ENCODE peak calls at places on chromosomes 12 and 14, in six cellular contexts. One of them, this sample, is unnamed.

GRCh38 chr14:95518045-95518751 is 1.7 kb upstream of the SYNE3 start:
- DNase-seq in fibroblast of villous mesenchyme: peak
- DNase-seq in upper lobe of left lung: peak
- DNase-seq in ascending aorta: no peak
- DNase-seq in brain microvascular endothelial cell: peak
- DNase-seq in MM.1S: peak
- DNase-seq in this sample: peak

GRCh38 chr14:52188381-52188780 is 79.1 kb upstream of the PTGDR start:
- DNase-seq in fibroblast of villous mesenchyme: no peak
- DNase-seq in upper lobe of left lung: no peak
- DNase-seq in ascending aorta: no peak
- DNase-seq in brain microvascular endothelial cell: no peak
- DNase-seq in MM.1S: no peak
- DNase-seq in this sample: no peak

GRCh38 chr14:21987937-21988336 is 314.3 kb upstream of the OR4E1 start:
- DNase-seq in fibroblast of villous mesenchyme: peak
- DNase-seq in upper lobe of left lung: no peak
- DNase-seq in ascending aorta: no peak
- DNase-seq in brain microvascular endothelial cell: peak
- DNase-seq in MM.1S: peak
- DNase-seq in this sample: peak

GRCh38 chr14:51277753-51278415 is 37.8 kb downstream of the TMX1 start:
- DNase-seq in fibroblast of villous mesenchyme: no peak
- DNase-seq in upper lobe of left lung: no peak
- DNase-seq in ascending aorta: no peak
- DNase-seq in brain microvascular endothelial cell: no peak
- DNase-seq in MM.1S: no peak
- DNase-seq in this sample: no peak

GRCh38 chr12:118307069-118307954 is 65.4 kb downstream of the TAOK3 start:
- DNase-seq in fibroblast of villous mesenchyme: peak
- DNase-seq in upper lobe of left lung: peak
- DNase-seq in ascending aorta: no peak
- DNase-seq in brain microvascular endothelial cell: peak
- DNase-seq in MM.1S: no peak
- DNase-seq in this sample: peak

GRCh38 chr12:110545812-110546211 is 37.3 kb downstream of the PPTC7 start:
- DNase-seq in fibroblast of villous mesenchyme: no peak
- DNase-seq in upper lobe of left lung: no peak
- DNase-seq in ascending aorta: no peak
- DNase-seq in brain microvascular endothelial cell: no peak
- DNase-seq in MM.1S: no peak
- DNase-seq in this sample: no peak

GRCh38 chr14:104253901-104254353 is 115.5 kb downstream of the KIF26A start:
- DNase-seq in fibroblast of villous mesenchyme: no peak
- DNase-seq in upper lobe of left lung: peak
- DNase-seq in ascending aorta: no peak
- DNase-seq in brain microvascular endothelial cell: no peak
- DNase-seq in MM.1S: no peak
- DNase-seq in this sample: no peak

GRCh38 chr14:33404964-33405574 is 466.4 kb downstream of the NPAS3 start:
- DNase-seq in fibroblast of villous mesenchyme: no peak
- DNase-seq in upper lobe of left lung: no peak
- DNase-seq in ascending aorta: no peak
- DNase-seq in brain microvascular endothelial cell: no peak
- DNase-seq in MM.1S: no peak
- DNase-seq in this sample: no peak

GRCh38 chr14:104633276-104633861 is 28.8 kb upstream of the TMEM179 start:
- DNase-seq in fibroblast of villous mesenchyme: no peak
- DNase-seq in upper lobe of left lung: no peak
- DNase-seq in ascending aorta: no peak
- DNase-seq in brain microvascular endothelial cell: no peak
- DNase-seq in MM.1S: no peak
- DNase-seq in this sample: no peak

GRCh38 chr14:96722751-96723150 is 74.4 kb upstream of the VRK1 start:
- DNase-seq in fibroblast of villous mesenchyme: no peak
- DNase-seq in upper lobe of left lung: no peak
- DNase-seq in ascending aorta: no peak
- DNase-seq in brain microvascular endothelial cell: no peak
- DNase-seq in MM.1S: no peak
- DNase-seq in this sample: no peak

GRCh38 chr12:74957231-74957630 is 252.4 kb downstream of the KCNC2 start:
- DNase-seq in fibroblast of villous mesenchyme: no peak
- DNase-seq in upper lobe of left lung: no peak
- DNase-seq in ascending aorta: no peak
- DNase-seq in brain microvascular endothelial cell: no peak
- DNase-seq in MM.1S: no peak
- DNase-seq in this sample: no peak

GRCh38 chr12:80553316-80553715 is 109.3 kb downstream of the PTPRQ start:
- DNase-seq in fibroblast of villous mesenchyme: peak
- DNase-seq in upper lobe of left lung: no peak
- DNase-seq in ascending aorta: no peak
- DNase-seq in brain microvascular endothelial cell: peak
- DNase-seq in MM.1S: no peak
- DNase-seq in this sample: peak

GRCh38 chr12:34292736-34293625 is 270.7 kb downstream of the ALG10 start:
- DNase-seq in fibroblast of villous mesenchyme: no peak
- DNase-seq in upper lobe of left lung: no peak
- DNase-seq in ascending aorta: no peak
- DNase-seq in brain microvascular endothelial cell: no peak
- DNase-seq in MM.1S: no peak
- DNase-seq in this sample: no peak

GRCh38 chr12:119988440-119988787 is 622 bp upstream of the BICDL1 start:
- DNase-seq in fibroblast of villous mesenchyme: peak
- DNase-seq in upper lobe of left lung: no peak
- DNase-seq in ascending aorta: no peak
- DNase-seq in brain microvascular endothelial cell: peak
- DNase-seq in MM.1S: no peak
- DNase-seq in this sample: peak

GRCh38 chr12:12563529-12563928 is 866 bp upstream of the DUSP16 start:
- DNase-seq in fibroblast of villous mesenchyme: peak
- DNase-seq in upper lobe of left lung: no peak
- DNase-seq in ascending aorta: no peak
- DNase-seq in brain microvascular endothelial cell: peak
- DNase-seq in MM.1S: no peak
- DNase-seq in this sample: peak

GRCh38 chr14:73764881-73765280 is 50.7 kb upstream of the PNMA1 start:
- DNase-seq in fibroblast of villous mesenchyme: no peak
- DNase-seq in upper lobe of left lung: peak
- DNase-seq in ascending aorta: no peak
- DNase-seq in brain microvascular endothelial cell: no peak
- DNase-seq in MM.1S: no peak
- DNase-seq in this sample: peak

GRCh38 chr12:76199808-76200207 is 115.3 kb upstream of the NAP1L1 start:
- DNase-seq in fibroblast of villous mesenchyme: peak
- DNase-seq in upper lobe of left lung: no peak
- DNase-seq in ascending aorta: no peak
- DNase-seq in brain microvascular endothelial cell: peak
- DNase-seq in MM.1S: no peak
- DNase-seq in this sample: peak

GRCh38 chr14:28751467-28752058 is 15.0 kb upstream of the FOXG1 start:
- DNase-seq in fibroblast of villous mesenchyme: peak
- DNase-seq in upper lobe of left lung: no peak
- DNase-seq in ascending aorta: no peak
- DNase-seq in brain microvascular endothelial cell: peak
- DNase-seq in MM.1S: peak
- DNase-seq in this sample: peak

GRCh38 chr12:45309826-45310626 is 94.1 kb downstream of the ANO6 start:
- DNase-seq in fibroblast of villous mesenchyme: no peak
- DNase-seq in upper lobe of left lung: no peak
- DNase-seq in ascending aorta: no peak
- DNase-seq in brain microvascular endothelial cell: no peak
- DNase-seq in MM.1S: no peak
- DNase-seq in this sample: peak

GRCh38 chr12:93191956-93192355 is 185.8 kb upstream of the NUDT4 start:
- DNase-seq in fibroblast of villous mesenchyme: no peak
- DNase-seq in upper lobe of left lung: no peak
- DNase-seq in ascending aorta: peak
- DNase-seq in brain microvascular endothelial cell: no peak
- DNase-seq in MM.1S: no peak
- DNase-seq in this sample: peak

GRCh38 chr14:101398011-101398410 is 163.3 kb upstream of the DIO3 start:
- DNase-seq in fibroblast of villous mesenchyme: no peak
- DNase-seq in upper lobe of left lung: no peak
- DNase-seq in ascending aorta: no peak
- DNase-seq in brain microvascular endothelial cell: no peak
- DNase-seq in MM.1S: no peak
- DNase-seq in this sample: no peak

GRCh38 chr12:117412465-117413190 is 51.2 kb upstream of the NOS1 start:
- DNase-seq in fibroblast of villous mesenchyme: no peak
- DNase-seq in upper lobe of left lung: no peak
- DNase-seq in ascending aorta: no peak
- DNase-seq in brain microvascular endothelial cell: no peak
- DNase-seq in MM.1S: no peak
- DNase-seq in this sample: no peak

GRCh38 chr12:42666671-42667243 is 77.2 kb upstream of the PRICKLE1 start:
- DNase-seq in fibroblast of villous mesenchyme: no peak
- DNase-seq in upper lobe of left lung: no peak
- DNase-seq in ascending aorta: no peak
- DNase-seq in brain microvascular endothelial cell: no peak
- DNase-seq in MM.1S: no peak
- DNase-seq in this sample: no peak

GRCh38 chr12:48334807-48335206 is 15.9 kb downstream of the ZNF641 start:
- DNase-seq in fibroblast of villous mesenchyme: no peak
- DNase-seq in upper lobe of left lung: no peak
- DNase-seq in ascending aorta: no peak
- DNase-seq in brain microvascular endothelial cell: no peak
- DNase-seq in MM.1S: no peak
- DNase-seq in this sample: no peak

GRCh38 chr12:75209782-75210138 is at the start of gene KCNC2:
- DNase-seq in fibroblast of villous mesenchyme: no peak
- DNase-seq in upper lobe of left lung: no peak
- DNase-seq in ascending aorta: no peak
- DNase-seq in brain microvascular endothelial cell: no peak
- DNase-seq in MM.1S: no peak
- DNase-seq in this sample: no peak

GRCh38 chr14:105146181-105146975 is 22.2 kb downstream of the JAG2 start:
- DNase-seq in fibroblast of villous mesenchyme: no peak
- DNase-seq in upper lobe of left lung: no peak
- DNase-seq in ascending aorta: no peak
- DNase-seq in brain microvascular endothelial cell: no peak
- DNase-seq in MM.1S: no peak
- DNase-seq in this sample: no peak

GRCh38 chr12:52037248-52037861 is 13.9 kb upstream of the NR4A1 start:
- DNase-seq in fibroblast of villous mesenchyme: peak
- DNase-seq in upper lobe of left lung: no peak
- DNase-seq in ascending aorta: no peak
- DNase-seq in brain microvascular endothelial cell: peak
- DNase-seq in MM.1S: no peak
- DNase-seq in this sample: peak
- TF ChIP-seq CTCF in fibroblast of villous mesenchyme: no peak
- TF ChIP-seq CTCF in upper lobe of left lung: no peak
- TF ChIP-seq CTCF in ascending aorta: no peak
- TF ChIP-seq CTCF in brain microvascular endothelial cell: peak
- TF ChIP-seq CTCF in MM.1S: peak
- TF ChIP-seq CTCF in this sample: peak

GRCh38 chr12:53975816-53976152 is 1.0 kb upstream of the HOTAIR start:
- DNase-seq in fibroblast of villous mesenchyme: no peak
- DNase-seq in upper lobe of left lung: no peak
- DNase-seq in ascending aorta: no peak
- DNase-seq in brain microvascular endothelial cell: no peak
- DNase-seq in MM.1S: no peak
- DNase-seq in this sample: no peak
- H3K4me3 ChIP-seq in fibroblast of villous mesenchyme: no peak
- H3K4me3 ChIP-seq in upper lobe of left lung: no peak
- H3K4me3 ChIP-seq in ascending aorta: no peak
- H3K4me3 ChIP-seq in brain microvascular endothelial cell: no peak
- H3K4me3 ChIP-seq in MM.1S: peak
- H3K4me3 ChIP-seq in this sample: no peak

DNA sequence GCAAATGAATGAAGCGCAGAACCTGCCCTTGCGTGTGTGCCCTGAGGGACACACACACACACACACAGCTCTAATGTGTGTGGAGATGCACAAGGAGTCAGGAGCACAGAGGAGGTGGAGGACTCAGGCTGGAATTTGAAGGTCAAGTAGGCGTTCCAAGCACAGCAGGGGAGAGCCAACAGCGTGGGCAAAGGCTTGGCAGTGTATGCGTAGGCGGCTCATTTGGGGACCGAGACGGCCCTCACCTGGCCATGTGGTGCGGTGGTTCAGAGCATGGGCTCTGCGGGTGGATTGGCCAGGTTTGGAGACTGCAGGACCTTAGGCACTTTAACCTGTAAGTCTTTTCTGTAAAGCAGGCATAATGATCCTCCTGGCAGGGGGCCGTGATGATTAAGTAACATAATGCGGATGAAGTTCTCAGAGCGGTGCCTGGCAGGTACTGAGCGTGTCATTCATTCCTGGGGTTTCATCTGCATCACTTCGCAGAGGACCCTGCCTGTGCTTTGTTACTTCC is 69.5 kb upstream of the SLC24A4 start:
- DNase-seq in fibroblast of villous mesenchyme: no peak
- DNase-seq in upper lobe of left lung: no peak
- DNase-seq in ascending aorta: no peak
- DNase-seq in brain microvascular endothelial cell: no peak
- DNase-seq in MM.1S: no peak
- DNase-seq in this sample: no peak
- TF ChIP-seq CTCF in fibroblast of villous mesenchyme: no peak
- TF ChIP-seq CTCF in upper lobe of left lung: no peak
- TF ChIP-seq CTCF in ascending aorta: no peak
- TF ChIP-seq CTCF in brain microvascular endothelial cell: no peak
- TF ChIP-seq CTCF in MM.1S: no peak
- TF ChIP-seq CTCF in this sample: no peak

GRCh38 chr12:120997448-120997847 is 18.8 kb downstream of the C12orf43 start:
- DNase-seq in fibroblast of villous mesenchyme: no peak
- DNase-seq in upper lobe of left lung: no peak
- DNase-seq in ascending aorta: no peak
- DNase-seq in brain microvascular endothelial cell: no peak
- DNase-seq in MM.1S: no peak
- DNase-seq in this sample: no peak

GRCh38 chr12:121000530-121000929 is 15.8 kb downstream of the C12orf43 start:
- DNase-seq in fibroblast of villous mesenchyme: no peak
- DNase-seq in upper lobe of left lung: no peak
- DNase-seq in ascending aorta: no peak
- DNase-seq in brain microvascular endothelial cell: no peak
- DNase-seq in MM.1S: no peak
- DNase-seq in this sample: no peak

GRCh38 chr12:120999191-121000120 is 16.8 kb downstream of the C12orf43 start:
- DNase-seq in fibroblast of villous mesenchyme: no peak
- DNase-seq in upper lobe of left lung: no peak
- DNase-seq in ascending aorta: no peak
- DNase-seq in brain microvascular endothelial cell: no peak
- DNase-seq in MM.1S: no peak
- DNase-seq in this sample: peak

GRCh38 chr12:120996133-120996746 is 17.9 kb downstream of the HNF1A start:
- DNase-seq in fibroblast of villous mesenchyme: no peak
- DNase-seq in upper lobe of left lung: no peak
- DNase-seq in ascending aorta: no peak
- DNase-seq in brain microvascular endothelial cell: no peak
- DNase-seq in MM.1S: no peak
- DNase-seq in this sample: no peak

DNA sequence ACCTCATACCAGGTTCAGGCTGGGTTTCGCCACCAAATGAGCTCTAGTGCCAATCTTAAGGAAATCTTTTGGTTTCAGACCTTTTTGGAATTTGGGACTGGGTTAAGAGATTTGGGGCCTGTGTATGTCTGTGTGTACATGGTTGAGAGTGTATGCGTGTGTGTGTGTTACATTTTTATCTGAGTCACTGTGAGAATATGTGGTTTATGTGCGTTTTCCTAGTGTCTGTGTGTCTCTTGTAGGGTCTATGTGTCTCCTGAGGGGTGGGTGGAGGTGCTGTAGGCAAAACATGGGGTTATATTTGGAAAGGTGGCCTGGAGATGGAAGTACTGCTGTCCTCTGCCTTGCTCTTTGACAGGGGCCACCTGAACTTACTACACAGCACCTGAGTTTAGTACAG is 17.9 kb downstream of the C12orf43 start:
- DNase-seq in fibroblast of villous mesenchyme: no peak
- DNase-seq in upper lobe of left lung: no peak
- DNase-seq in ascending aorta: no peak
- DNase-seq in brain microvascular endothelial cell: no peak
- DNase-seq in MM.1S: no peak
- DNase-seq in this sample: no peak
- H3K4me3 ChIP-seq in fibroblast of villous mesenchyme: no peak
- H3K4me3 ChIP-seq in upper lobe of left lung: no peak
- H3K4me3 ChIP-seq in ascending aorta: no peak
- H3K4me3 ChIP-seq in brain microvascular endothelial cell: no peak
- H3K4me3 ChIP-seq in MM.1S: no peak
- H3K4me3 ChIP-seq in this sample: no peak